ENCODE peak calls at places on chromosomes 5 and 9, in ten cellular contexts. S is HT1080; K is mammary epithelial cell; G is HuH-7; J is stomach; C is myocyte; E is HT-29; O is LoVo; R is CD8-positive, alpha-beta memory T cell; V is stimulated activated CD8-positive, alpha-beta memory T cell treated with anti-CD3 and anti-CD28 coated beads, Interleukin-2, amount 100 ng/mL, for 48 hours. D is an unnamed sample.
A peak's percentile ranks its signal among the peaks of the same experiment; 100 is the strongest.

GRCh38 chr9:94148419-94148818 is 64.2 kb downstream of the PTPDC1 start:
- DNase-seq in S (no peak), K (no peak), G (no peak), J (no peak), C (no peak), E (no peak), O (no peak), R (no peak), V (no peak), D (no peak)

GRCh38 chr5:149224282-149224681 is 47.4 kb upstream of the AFAP1L1 start:
- DNase-seq in S (no peak), K (no peak), G (no peak), J (no peak), C (no peak), E (no peak), O (no peak), R (no peak), V (no peak), D (no peak)

GRCh38 chr9:113154471-113154870 is 3.7 kb downstream of the SLC31A2 start:
- DNase-seq in S (peak; percentile 82), K (peak; percentile 86), G (no peak), J (no peak), C (peak; percentile 100), E (no peak), O (no peak), R (no peak), V (no peak), D (no peak)

GRCh38 chr5:99034336-99034735 is 105.5 kb upstream of the CHD1 start:
- DNase-seq in S (no peak), K (no peak), G (no peak), J (peak; percentile 33), C (no peak), E (peak; percentile 78), O (peak; percentile 53), R (no peak), V (no peak), D (peak; percentile 36)

GRCh38 chr5:96880402-96881164 is 4.3 kb downstream of the ERAP2 start:
- DNase-seq in S (peak; percentile 97), K (peak; percentile 78), G (no peak), J (no peak), C (no peak), E (peak; percentile 25), O (no peak), R (no peak), V (no peak), D (no peak)

GRCh38 chr5:132180134-132180745 is 47.4 kb downstream of the P4HA2 start:
- DNase-seq in S (peak; percentile 76), K (peak; percentile 63), G (peak; percentile 56), J (no peak), C (peak; percentile 77), E (peak; percentile 78), O (peak; percentile 37), R (no peak), V (no peak), D (peak; percentile 58)

GRCh38 chr9:103301051-103301450 is 305.9 kb downstream of the CYLC2 start:
- DNase-seq in S (no peak), K (no peak), G (no peak), J (no peak), C (no peak), E (no peak), O (no peak), R (no peak), V (no peak), D (no peak)

GRCh38 chr5:179818746-179819295 is 1.9 kb upstream of the SQSTM1 start:
- DNase-seq in S (peak; percentile 96), K (peak; percentile 93), G (peak; percentile 97), J (peak; percentile 98), C (peak; percentile 95), E (peak; percentile 94), O (peak; percentile 98), R (peak; percentile 74), V (peak; percentile 86), D (peak; percentile 99)

GRCh38 chr5:59428391-59428790 is 465.1 kb downstream of the PDE4D start:
- DNase-seq in S (no peak), K (no peak), G (no peak), J (no peak), C (no peak), E (no peak), O (no peak), R (no peak), V (no peak), D (no peak)

GRCh38 chr5:59637878-59638580 is 255.5 kb downstream of the PDE4D start:
- DNase-seq in S (peak; percentile 37), K (no peak), G (no peak), J (no peak), C (no peak), E (no peak), O (no peak), R (no peak), V (no peak), D (no peak)

GRCh38 chr5:163612358-163613149 is 107.1 kb downstream of the MAT2B start:
- DNase-seq in S (no peak), K (no peak), G (no peak), J (no peak), C (no peak), E (no peak), O (no peak), R (no peak), V (no peak), D (no peak)

D was measured in Calu3.